ENCODE peak calls at places on chromosome 1, in eight cellular contexts. Q, G, K, H, Y, R, J and U are unnamed samples.

GRCh38 chr1:209207126-209207700 is 376.3 kb upstream of the CAMK1G start:
- DNase-seq in Q (no peak), G (no peak), K (no peak), H (no peak), Y (no peak), R (peak; percentile 13), J (no peak), U (no peak)

GRCh38 chr1:94924967-94925366 is 1.9 kb downstream of the CNN3 start:
- DNase-seq in Q (no peak), G (no peak), K (peak; percentile 25), H (no peak), Y (no peak), R (peak; percentile 43), J (no peak), U (no peak)

GRCh38 chr1:182616130-182617074 is 12.2 kb upstream of the RGS16 start:
- DNase-seq in Q (no peak), G (peak; percentile 79), K (peak; percentile 92), H (peak; percentile 93), Y (peak; percentile 85), R (no peak), J (peak; percentile 73), U (peak; percentile 77)

GRCh38 chr1:21822349-21822748 is 10.3 kb downstream of the LDLRAD2 start:
- DNase-seq in Q (no peak), G (no peak), K (no peak), H (no peak), Y (no peak), R (no peak), J (no peak), U (no peak)

GRCh38 chr1:44016081-44016874 is 15.0 kb downstream of the SLC6A9 start:
- DNase-seq in Q (no peak), G (no peak), K (no peak), H (no peak), Y (no peak), R (no peak), J (peak; percentile 34), U (no peak)

GRCh38 chr1:35556494-35557117 is 597 bp downstream of the KIAA0319L start:
- DNase-seq in Q (no peak), G (no peak), K (no peak), H (no peak), Y (no peak), R (no peak), J (no peak), U (no peak)

GRCh38 chr1:10888791-10889627 is 92.6 kb upstream of the CASZ1 start:
- DNase-seq in Q (no peak), G (no peak), K (no peak), H (no peak), Y (no peak), R (no peak), J (no peak), U (no peak)

GRCh38 chr1:22665752-22666151 is 12.7 kb downstream of the C1QB start:
- DNase-seq in Q (no peak), G (no peak), K (no peak), H (no peak), Y (no peak), R (peak; percentile 63), J (no peak), U (no peak)

GRCh38 chr1:226993676-226994356 is 53.7 kb downstream of the COQ8A start:
- DNase-seq in Q (no peak), G (no peak), K (no peak), H (no peak), Y (no peak), R (no peak), J (peak; percentile 25), U (no peak)

GRCh38 chr1:202264300-202265075 is 70.9 kb downstream of the LGR6 start:
- DNase-seq in Q (no peak), G (no peak), K (no peak), H (no peak), Y (no peak), R (no peak), J (no peak), U (no peak)

GRCh38 chr1:55483523-55483922 is 268.4 kb upstream of the USP24 start:
- DNase-seq in Q (no peak), G (no peak), K (no peak), H (no peak), Y (no peak), R (no peak), J (no peak), U (no peak)

GRCh38 chr1:155392898-155393411 is 72.3 kb downstream of the RUSC1 start:
- DNase-seq in Q (no peak), G (no peak), K (no peak), H (no peak), Y (no peak), R (no peak), J (no peak), U (peak; percentile 81)

GRCh38 chr1:3598051-3598471 is 13.2 kb downstream of the MEGF6 start:
- DNase-seq in Q (no peak), G (no peak), K (no peak), H (no peak), Y (no peak), R (no peak), J (no peak), U (no peak)

GRCh38 chr1:158203693-158204457 is 23.2 kb downstream of the CD1D start:
- DNase-seq in Q (peak; percentile 59), G (peak; percentile 44), K (peak; percentile 69), H (peak; percentile 71), Y (no peak), R (peak; percentile 76), J (no peak), U (peak; percentile 38)

GRCh38 chr1:173410133-173410793 is 66.9 kb upstream of the PRDX6 start:
- DNase-seq in Q (no peak), G (no peak), K (no peak), H (no peak), Y (no peak), R (peak; percentile 64), J (no peak), U (no peak)

GRCh38 chr1:201282931-201283829 is at the start of gene PKP1:
- DNase-seq in Q (peak; percentile 6), G (no peak), K (no peak), H (no peak), Y (peak; percentile 11), R (peak; percentile 44), J (peak; percentile 60), U (no peak)

GRCh38 chr1:55554611-55555010 is 339.4 kb upstream of the USP24 start:
- DNase-seq in Q (no peak), G (no peak), K (no peak), H (no peak), Y (no peak), R (no peak), J (no peak), U (no peak)

GRCh38 chr1:202150187-202150586 is 5.7 kb upstream of the ARL8A start:
- DNase-seq in Q (no peak), G (no peak), K (no peak), H (no peak), Y (no peak), R (no peak), J (no peak), U (no peak)

GRCh38 chr1:41776896-41777431 is 141.8 kb downstream of the HIVEP3 start:
- DNase-seq in Q (no peak), G (no peak), K (no peak), H (no peak), Y (no peak), R (no peak), J (no peak), U (no peak)

GRCh38 chr1:160168609-160169369 is 17.4 kb downstream of the ATP1A4 start:
- DNase-seq in Q (no peak), G (no peak), K (no peak), H (no peak), Y (no peak), R (no peak), J (no peak), U (no peak)